ENCODE peak calls at places on chromosomes 11 and 22, in nine cellular contexts. R, V, L, I, E, P, D, H and Y are unnamed samples.
A peak's percentile ranks its signal among the peaks of the same experiment; 100 is the strongest.

GRCh38 chr11:48096588-48097525 is 116.5 kb downstream of the PTPRJ start:
- DNase-seq in R (no peak), V (no peak), L (no peak), I (no peak), E (no peak), P (no peak), D (no peak), H (peak; percentile 76), Y (no peak)

GRCh38 chr22:22981670-22982571 is 88.4 kb upstream of the GNAZ start:
- DNase-seq in R (no peak), V (no peak), L (no peak), I (no peak), E (no peak), P (no peak), D (no peak), H (no peak), Y (no peak)

GRCh38 chr11:134277176-134278001 is 1.2 kb downstream of the GLB1L3 start:
- DNase-seq in R (no peak), V (no peak), L (no peak), I (no peak), E (no peak), P (no peak), D (no peak), H (peak; percentile 13), Y (no peak)

GRCh38 chr11:108522318-108522717 is 24.1 kb upstream of the POGLUT3 start:
- DNase-seq in R (no peak), V (no peak), L (no peak), I (no peak), E (no peak), P (no peak), D (no peak), H (no peak), Y (no peak)

GRCh38 chr11:13834463-13834862 is 128.1 kb upstream of the SPON1 start:
- DNase-seq in R (no peak), V (no peak), L (no peak), I (no peak), E (no peak), P (no peak), D (no peak), H (no peak), Y (no peak)

GRCh38 chr11:12653729-12654128 is 20.5 kb upstream of the TEAD1 start:
- DNase-seq in R (no peak), V (no peak), L (no peak), I (no peak), E (no peak), P (no peak), D (no peak), H (no peak), Y (no peak)

GRCh38 chr22:17807571-17808410 is 33.5 kb upstream of the BID start:
- DNase-seq in R (no peak), V (no peak), L (peak; percentile 75), I (no peak), E (no peak), P (no peak), D (no peak), H (no peak), Y (no peak)

GRCh38 chr11:119751281-119752060 is 22.5 kb upstream of the NECTIN1 start:
- DNase-seq in R (no peak), V (no peak), L (no peak), I (no peak), E (no peak), P (peak; percentile 20), D (no peak), H (no peak), Y (no peak)

GRCh38 chr11:8389034-8389996 is 125.6 kb upstream of the LMO1 start:
- DNase-seq in R (no peak), V (no peak), L (no peak), I (no peak), E (no peak), P (no peak), D (no peak), H (no peak), Y (no peak)

GRCh38 chr11:1702506-1702905 is 5.5 kb downstream of the KRTAP5-6 start:
- DNase-seq in R (no peak), V (no peak), L (no peak), I (no peak), E (no peak), P (no peak), D (no peak), H (no peak), Y (no peak)

GRCh38 chr11:9016916-9017642 is 13.3 kb upstream of the NRIP3 start:
- DNase-seq in R (no peak), V (no peak), L (no peak), I (no peak), E (no peak), P (peak; percentile 76), D (no peak), H (no peak), Y (no peak)

GRCh38 chr22:44524806-44525205 is 26.8 kb upstream of the RTL6 start:
- DNase-seq in R (no peak), V (no peak), L (no peak), I (no peak), E (no peak), P (no peak), D (no peak), H (no peak), Y (no peak)

GRCh38 chr11:79100093-79100704 is 340.6 kb downstream of the TENM4 start:
- DNase-seq in R (no peak), V (peak; percentile 2), L (no peak), I (no peak), E (no peak), P (peak; percentile 69), D (no peak), H (peak; percentile 69), Y (no peak)

GRCh38 chr22:20183823-20184222 is 33.0 kb upstream of the CCDC188 start:
- DNase-seq in R (no peak), V (no peak), L (no peak), I (no peak), E (no peak), P (no peak), D (no peak), H (no peak), Y (no peak)

GRCh38 chr11:66002648-66003225 is 434 bp downstream of the BANF1 start:
- DNase-seq in R (peak; percentile 78), V (no peak), L (peak; percentile 50), I (no peak), E (no peak), P (no peak), D (peak; percentile 49), H (peak; percentile 39), Y (peak; percentile 67)

GRCh38 chr11:12182650-12183511 is 72.5 kb downstream of the MICAL2 start:
- DNase-seq in R (no peak), V (no peak), L (peak; percentile 61), I (no peak), E (no peak), P (peak; percentile 48), D (no peak), H (peak; percentile 91), Y (peak; percentile 73)

GRCh38 chr11:118206612-118207031 is 18.2 kb downstream of the JAML start:
- DNase-seq in R (no peak), V (no peak), L (peak; percentile 14), I (no peak), E (no peak), P (no peak), D (no peak), H (no peak), Y (no peak)

GRCh38 chr11:8709002-8709672 is 26.5 kb downstream of the RPL27A start:
- DNase-seq in R (no peak), V (no peak), L (peak; percentile 88), I (no peak), E (no peak), P (no peak), D (peak; percentile 60), H (no peak), Y (peak; percentile 88)

GRCh38 chr22:20438678-20439492 is 1.3 kb upstream of the SCARF2 start:
- DNase-seq in R (no peak), V (no peak), L (no peak), I (no peak), E (no peak), P (no peak), D (peak; percentile 31), H (no peak), Y (peak; percentile 18)

GRCh38 chr11:60970369-60970774 is 1.1 kb upstream of the CD6 start:
- DNase-seq in R (peak; percentile 76), V (peak; percentile 82), L (peak; percentile 51), I (peak; percentile 61), E (peak; percentile 82), P (peak; percentile 64), D (no peak), H (peak; percentile 63), Y (peak; percentile 60)

GRCh38 chr11:65016705-65017104 is 2.7 kb downstream of the ARL2 start:
- DNase-seq in R (no peak), V (no peak), L (no peak), I (no peak), E (no peak), P (no peak), D (no peak), H (peak; percentile 30), Y (no peak)

GRCh38 chr11:34356576-34356917 is 1.3 kb downstream of the ABTB2 start:
- DNase-seq in R (no peak), V (no peak), L (peak; percentile 23), I (no peak), E (no peak), P (peak; percentile 83), D (no peak), H (peak; percentile 50), Y (no peak)

GRCh38 chr11:121964591-121964990 is 151.4 kb downstream of the BLID start:
- DNase-seq in R (no peak), V (no peak), L (no peak), I (no peak), E (no peak), P (no peak), D (no peak), H (peak; percentile 78), Y (no peak)

GRCh38 chr11:10379871-10380568 is 75.0 kb upstream of the AMPD3 start:
- DNase-seq in R (no peak), V (no peak), L (no peak), I (no peak), E (no peak), P (peak; percentile 22), D (no peak), H (peak; percentile 60), Y (no peak)

GRCh38 chr11:26143553-26144308 is 188.2 kb upstream of the ANO3 start:
- DNase-seq in R (no peak), V (no peak), L (no peak), I (no peak), E (no peak), P (peak; percentile 26), D (no peak), H (peak; percentile 37), Y (no peak)

GRCh38 chr22:17260950-17261349 is 41.7 kb upstream of the ADA2 start:
- DNase-seq in R (no peak), V (no peak), L (no peak), I (no peak), E (no peak), P (peak; percentile 40), D (no peak), H (no peak), Y (no peak)

GRCh38 chr11:78635814-78636506 is 61.3 kb upstream of the NARS2 start:
- DNase-seq in R (no peak), V (no peak), L (no peak), I (no peak), E (no peak), P (no peak), D (no peak), H (no peak), Y (no peak)

GRCh38 chr22:20111045-20111688 is 4.7 kb upstream of the RANBP1 start:
- DNase-seq in R (peak; percentile 25), V (no peak), L (peak; percentile 6), I (no peak), E (peak; percentile 36), P (peak; percentile 14), D (no peak), H (peak; percentile 32), Y (peak; percentile 15)

GRCh38 chr11:78202733-78203167 is 14.0 kb downstream of the USP35 start:
- DNase-seq in R (peak; percentile 17), V (peak; percentile 64), L (no peak), I (peak; percentile 72), E (peak; percentile 94), P (no peak), D (no peak), H (no peak), Y (no peak)

GRCh38 chr11:67301951-67302516 is 1.3 kb upstream of the SSH3 start:
- DNase-seq in R (no peak), V (no peak), L (peak; percentile 64), I (no peak), E (no peak), P (peak; percentile 58), D (peak; percentile 36), H (peak; percentile 88), Y (no peak)

GRCh38 chr11:14518820-14519219 is 1.4 kb downstream of the PSMA1 start:
- DNase-seq in R (no peak), V (no peak), L (no peak), I (no peak), E (no peak), P (no peak), D (no peak), H (no peak), Y (no peak)